ENCODE peak calls at places on chromosomes 5 and 9, in four cellular contexts. V is right cardiac atrium, B is astrocyte, F is HCT116. H is an unnamed sample.

GRCh38 chr5:163569284-163569683 is 63.9 kb downstream of the MAT2B start:
- DNase-seq in V (no peak), F (no peak), B (peak; percentile 34), H (peak; percentile 24)

GRCh38 chr5:168991311-168991710 is 309.6 kb downstream of the SLIT3 start:
- DNase-seq in V (no peak), F (no peak), B (no peak), H (no peak)

GRCh38 chr9:121483049-121483448 is 16.6 kb downstream of the GGTA1 start:
- DNase-seq in F (no peak), V (no peak), B (no peak), H (no peak)

GRCh38 chr5:21254161-21254560 is 1266.2 kb upstream of the CDH18 start:
- DNase-seq in B (no peak), V (no peak), F (no peak), H (no peak)

GRCh38 chr5:150131461-150131860 is 24.2 kb downstream of the PDGFRB start:
- DNase-seq in B (no peak), F (no peak), V (no peak), H (no peak)

GRCh38 chr5:179795049-179795862 is 1.5 kb downstream of the LTC4S start:
- DNase-seq in V (no peak), B (no peak), F (no peak), H (peak; percentile 55)

GRCh38 chr5:5155617-5156016 is 15.5 kb downstream of the ADAMTS16 start:
- DNase-seq in B (no peak), V (no peak), F (no peak), H (no peak)

GRCh38 chr9:130450344-130451003 is 5.7 kb downstream of the ASS1 start:
- DNase-seq in B (no peak), F (no peak), V (no peak), H (no peak)

GRCh38 chr5:132753135-132753987 is 6.1 kb downstream of the CCNI2 start:
- DNase-seq in B (no peak), F (no peak), V (no peak), H (no peak)

GRCh38 chr9:114386361-114386885 is 1.4 kb downstream of the AKNA start:
- DNase-seq in V (no peak), F (no peak), B (no peak), H (no peak)

GRCh38 chr5:53424691-53425597 is 55.5 kb upstream of the FST start:
- DNase-seq in V (no peak), B (peak; percentile 54), F (no peak), H (peak; percentile 68)

GRCh38 chr5:65062684-65063083 is 294.0 kb downstream of the CWC27 start:
- DNase-seq in F (no peak), B (peak; percentile 86), V (peak; percentile 63), H (peak; percentile 57)

GRCh38 chr5:94505327-94506080 is 112.9 kb downstream of the KIAA0825 start:
- DNase-seq in V (no peak), B (no peak), F (no peak), H (no peak)

GRCh38 chr5:130141689-130142320 is 237.5 kb downstream of the CHSY3 start:
- DNase-seq in F (no peak), V (no peak), B (no peak), H (peak; percentile 60)

GRCh38 chr9:94807556-94807955 is 81.1 kb downstream of the AOPEP start:
- DNase-seq in V (no peak), F (no peak), B (no peak), H (no peak)

GRCh38 chr5:172133359-172134029 is 54.5 kb downstream of the STK10 start:
- DNase-seq in F (no peak), B (peak; percentile 95), V (peak; percentile 58), H (peak; percentile 81)

GRCh38 chr9:127545196-127546124 is 66.6 kb upstream of the STXBP1 start:
- DNase-seq in F (no peak), B (peak; percentile 79), V (peak; percentile 58), H (peak; percentile 53)

GRCh38 chr9:88462191-88462590 is 72.8 kb upstream of the NXNL2 start:
- DNase-seq in V (no peak), B (peak; percentile 88), F (no peak), H (peak; percentile 96)

GRCh38 chr9:88818495-88819201 is 172.6 kb upstream of the S1PR3 start:
- DNase-seq in V (no peak), F (no peak), B (peak; percentile 81), H (no peak)

GRCh38 chr5:1161832-1162229 is 39.6 kb upstream of the SLC6A19 start:
- DNase-seq in F (no peak), B (no peak), V (peak; percentile 55), H (no peak)

GRCh38 chr5:90878081-90878480 is 319.5 kb downstream of the ADGRV1 start:
- DNase-seq in F (no peak), B (no peak), V (peak; percentile 17), H (no peak)

GRCh38 chr5:54769072-54769471 is 216.3 kb downstream of the ESM1 start:
- DNase-seq in F (no peak), V (no peak), B (no peak), H (no peak)

GRCh38 chr9:34592895-34593601 is 3.5 kb upstream of the CNTFR start:
- DNase-seq in B (no peak), V (peak; percentile 89), F (no peak), H (no peak)

GRCh38 chr5:146296245-146296644 is 42.4 kb upstream of the POU4F3 start:
- DNase-seq in F (no peak), B (no peak), V (no peak), H (no peak)

GRCh38 chr5:2382776-2383677 is 368.4 kb downstream of the IRX2 start:
- DNase-seq in B (no peak), F (no peak), V (no peak), H (no peak)

GRCh38 chr9:94031380-94031779 is 52.9 kb upstream of the PTPDC1 start:
- DNase-seq in B (no peak), V (no peak), F (no peak), H (no peak)

GRCh38 chr9:121450241-121450640 is 49.4 kb downstream of the GGTA1 start:
- DNase-seq in B (no peak), V (no peak), F (no peak), H (no peak)

GRCh38 chr9:115517335-115518075 is 399.5 kb upstream of the TNC start:
- DNase-seq in B (peak; percentile 53), F (no peak), V (no peak), H (no peak)

GRCh38 chr9:129419382-129419899 is 201.5 kb downstream of the C9orf50 start:
- DNase-seq in B (no peak), V (no peak), F (no peak), H (no peak)
- H3K4me1 ChIP-seq in B (peaks cover 7% of the 10 kb centered on the region), V (peaks cover 4% of the 10 kb centered on the region), F (peaks cover 27% of the 10 kb centered on the region), H (peaks cover under 1% of the 10 kb centered on the region)

DNA sequence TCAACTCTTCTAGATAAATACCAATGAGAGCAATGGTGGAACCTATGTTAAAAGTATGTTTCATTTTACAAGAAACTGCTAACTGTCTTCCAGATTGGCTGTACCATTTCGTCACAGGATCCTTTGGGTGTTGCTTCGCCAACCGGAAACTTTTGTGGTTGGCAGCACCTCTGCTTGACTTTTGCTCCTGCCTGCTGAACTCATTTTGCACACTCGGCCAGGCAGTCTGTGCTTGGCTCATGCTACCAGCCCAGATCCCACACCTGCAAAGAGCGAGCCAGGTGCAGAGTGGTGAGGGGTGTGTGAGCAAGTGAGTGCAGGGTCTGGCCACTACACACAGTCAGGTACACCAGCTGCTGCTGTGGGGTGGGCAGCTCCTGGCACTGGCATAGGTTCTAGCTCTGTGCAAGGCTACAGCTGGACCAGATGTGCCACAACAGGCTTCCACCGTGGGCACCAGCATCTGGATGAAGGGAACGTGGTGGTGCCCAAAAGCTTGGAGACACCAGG is 422.3 kb downstream of the PRR16 start:
- DNase-seq in V (no peak), F (no peak), B (no peak), H (no peak)
- H3K4me1 ChIP-seq in V (no peaks in the 10 kb centered on the region), F (no peaks in the 10 kb centered on the region), B (no peaks in the 10 kb centered on the region), H (no peaks in the 10 kb centered on the region)

DNA sequence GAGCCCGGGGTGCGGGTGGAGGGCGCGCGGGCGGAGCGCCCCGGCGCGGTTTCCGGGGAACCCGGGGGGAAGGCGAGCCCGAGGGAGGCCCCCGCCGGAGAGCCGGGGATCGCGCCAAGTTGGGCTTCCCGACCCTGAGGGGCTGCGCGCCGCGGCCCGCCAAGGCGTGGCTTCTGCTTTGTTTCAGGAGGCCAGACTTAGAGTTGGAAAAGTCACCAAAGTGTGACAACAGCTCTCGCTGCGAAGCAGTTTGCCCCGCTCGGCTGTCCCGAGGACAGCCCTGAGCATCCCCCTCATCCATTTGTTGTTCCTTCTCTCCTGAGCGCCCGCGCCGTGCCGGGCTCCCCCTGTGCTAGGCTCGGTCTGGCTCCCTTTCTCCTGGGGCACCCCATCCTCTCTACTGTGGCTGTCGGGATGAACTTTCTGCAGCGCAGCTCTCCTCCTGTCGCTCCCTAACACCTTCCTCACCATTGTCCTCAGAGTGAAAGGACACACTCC is 410 bp downstream of the GLIPR2 start:
- DNase-seq in B (no peak), F (no peak), V (peak; percentile 41), H (no peak)
- H3K4me1 ChIP-seq in B (peaks cover 26% of the 10 kb centered on the region), F (no peaks in the 10 kb centered on the region), V (no peaks in the 10 kb centered on the region), H (peaks cover 10% of the 10 kb centered on the region)

DNA sequence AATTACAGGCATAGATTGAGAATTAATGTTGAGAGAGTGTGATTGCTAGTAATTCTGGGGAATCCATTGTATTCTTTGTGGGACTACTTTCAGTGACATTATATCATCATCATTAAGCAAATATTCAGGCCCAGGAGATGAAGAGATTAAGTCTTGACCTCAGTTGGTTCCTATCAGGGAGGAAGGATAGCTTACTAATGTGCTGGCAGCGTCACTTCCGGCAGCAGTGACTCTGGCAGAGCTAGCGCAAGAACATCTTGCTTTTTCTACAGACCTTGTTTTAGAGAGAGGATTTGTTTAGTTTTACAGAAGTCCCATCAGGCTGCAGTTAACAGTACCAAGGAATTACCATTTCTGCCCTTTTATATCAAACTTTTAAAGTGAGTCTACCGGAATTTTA is 20.3 kb downstream of the OSTF1 start:
- DNase-seq in V (peak; percentile 48), B (peak; percentile 64), F (no peak), H (no peak)
- H3K4me1 ChIP-seq in V (peaks cover 11% of the 10 kb centered on the region), B (no peaks in the 10 kb centered on the region), F (peaks cover 3% of the 10 kb centered on the region), H (no peaks in the 10 kb centered on the region)

DNA sequence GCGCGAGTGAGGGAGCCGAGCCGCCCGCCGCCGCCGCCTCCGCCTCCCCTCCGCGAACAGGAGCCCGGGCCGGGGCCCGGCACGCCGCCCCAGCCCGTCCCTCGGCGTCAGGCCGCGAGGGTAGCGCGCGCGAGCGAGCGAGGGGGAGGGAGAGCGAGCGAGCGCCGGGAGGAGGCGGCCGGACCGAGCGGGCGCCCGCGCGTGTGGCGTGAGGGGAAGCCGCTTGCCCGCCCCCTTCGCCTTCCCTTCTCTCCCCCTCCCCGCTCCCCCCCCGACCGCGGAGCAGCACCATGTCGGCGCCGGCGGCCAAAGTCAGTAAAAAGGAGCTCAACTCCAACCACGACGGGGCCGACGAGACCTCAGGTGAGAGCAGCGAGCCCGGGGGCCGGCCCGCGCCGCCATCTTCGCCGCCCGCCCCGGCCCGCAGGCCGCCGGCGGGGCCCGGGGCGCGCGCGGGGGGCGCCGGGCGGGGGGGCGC is 310 bp downstream of the SET start:
- DNase-seq in V (peak; percentile 65), B (no peak), F (no peak), H (no peak)
- H3K4me1 ChIP-seq in V (peaks cover 3% of the 10 kb centered on the region), B (peaks cover 21% of the 10 kb centered on the region), F (peaks cover 25% of the 10 kb centered on the region), H (no peaks in the 10 kb centered on the region)

GRCh38 chr5:142817961-142818431 is 47.8 kb downstream of the ARHGAP26 start:
- DNase-seq in F (no peak), B (peak; percentile 25), V (no peak), H (no peak)

GRCh38 chr5:142821027-142821732 is 51.0 kb downstream of the ARHGAP26 start:
- DNase-seq in V (no peak), F (no peak), B (no peak), H (no peak)

GRCh38 chr5:142819816-142820215 is 49.6 kb downstream of the ARHGAP26 start:
- DNase-seq in V (no peak), B (no peak), F (no peak), H (no peak)

GRCh38 chr5:142820447-142820846 is 50.3 kb downstream of the ARHGAP26 start:
- DNase-seq in V (no peak), B (no peak), F (no peak), H (no peak)

GRCh38 chr5:142819292-142819691 is 49.1 kb downstream of the ARHGAP26 start:
- DNase-seq in B (no peak), F (no peak), V (no peak), H (peak; percentile 60)
- H3K4me1 ChIP-seq in B (peaks cover 34% of the 10 kb centered on the region), F (peaks cover 85% of the 10 kb centered on the region), V (peaks cover 40% of the 10 kb centered on the region), H (peaks cover 14% of the 10 kb centered on the region)